ENCODE peak calls at places on chromosomes 12 and 14, in ten cellular contexts. One of them, this sample, is unnamed.

GRCh38 chr12:126688556-126688955 is 1578.4 kb upstream of the TMEM132C start:
- DNase-seq in testis: no peak
- DNase-seq in adrenal gland: no peak
- DNase-seq in H1: no peak
- DNase-seq in thyroid gland: no peak
- DNase-seq in esophagus squamous epithelium: no peak
- DNase-seq in A549: no peak
- DNase-seq in body of pancreas: no peak
- DNase-seq in ovary: no peak
- DNase-seq in transverse colon: no peak
- DNase-seq in this sample: no peak

GRCh38 chr12:102374190-102374589 is 106.2 kb downstream of the IGF1 start:
- DNase-seq in testis: no peak
- DNase-seq in adrenal gland: no peak
- DNase-seq in H1: no peak
- DNase-seq in thyroid gland: no peak
- DNase-seq in esophagus squamous epithelium: no peak
- DNase-seq in A549: no peak
- DNase-seq in body of pancreas: no peak
- DNase-seq in ovary: no peak
- DNase-seq in transverse colon: no peak
- DNase-seq in this sample: no peak

GRCh38 chr12:106648736-106649135 is 65.9 kb downstream of the RFX4 start:
- DNase-seq in testis: no peak
- DNase-seq in adrenal gland: no peak
- DNase-seq in H1: no peak
- DNase-seq in thyroid gland: no peak
- DNase-seq in esophagus squamous epithelium: no peak
- DNase-seq in A549: no peak
- DNase-seq in body of pancreas: no peak
- DNase-seq in ovary: no peak
- DNase-seq in transverse colon: no peak
- DNase-seq in this sample: no peak

GRCh38 chr14:65961004-65961403 is 525.2 kb upstream of the CCDC196 start:
- DNase-seq in testis: peak; percentile 72
- DNase-seq in adrenal gland: peak; percentile 50
- DNase-seq in H1: peak; percentile 50
- DNase-seq in thyroid gland: peak; percentile 36
- DNase-seq in esophagus squamous epithelium: no peak
- DNase-seq in A549: peak; percentile 54
- DNase-seq in body of pancreas: peak; percentile 39
- DNase-seq in ovary: no peak
- DNase-seq in transverse colon: peak; percentile 68
- DNase-seq in this sample: peak; percentile 36

GRCh38 chr14:24311837-24312615 is 724 bp downstream of the LTB4R start:
- DNase-seq in testis: no peak
- DNase-seq in adrenal gland: no peak
- DNase-seq in H1: no peak
- DNase-seq in thyroid gland: peak; percentile 52
- DNase-seq in esophagus squamous epithelium: no peak
- DNase-seq in A549: no peak
- DNase-seq in body of pancreas: no peak
- DNase-seq in ovary: no peak
- DNase-seq in transverse colon: no peak
- DNase-seq in this sample: no peak

GRCh38 chr14:101577221-101577909 is 16.1 kb downstream of the DIO3 start:
- DNase-seq in testis: no peak
- DNase-seq in adrenal gland: no peak
- DNase-seq in H1: no peak
- DNase-seq in thyroid gland: no peak
- DNase-seq in esophagus squamous epithelium: no peak
- DNase-seq in A549: no peak
- DNase-seq in body of pancreas: no peak
- DNase-seq in ovary: no peak
- DNase-seq in transverse colon: no peak
- DNase-seq in this sample: no peak

GRCh38 chr14:32324601-32325000 is 4.5 kb upstream of the AKAP6 start:
- DNase-seq in testis: no peak
- DNase-seq in adrenal gland: no peak
- DNase-seq in H1: no peak
- DNase-seq in thyroid gland: no peak
- DNase-seq in esophagus squamous epithelium: no peak
- DNase-seq in A549: no peak
- DNase-seq in body of pancreas: no peak
- DNase-seq in ovary: no peak
- DNase-seq in transverse colon: no peak
- DNase-seq in this sample: no peak

GRCh38 chr12:69908208-69908607 is 83.2 kb downstream of the MYRFL start:
- DNase-seq in testis: no peak
- DNase-seq in adrenal gland: no peak
- DNase-seq in H1: no peak
- DNase-seq in thyroid gland: no peak
- DNase-seq in esophagus squamous epithelium: no peak
- DNase-seq in A549: no peak
- DNase-seq in body of pancreas: no peak
- DNase-seq in ovary: no peak
- DNase-seq in transverse colon: no peak
- DNase-seq in this sample: no peak

GRCh38 chr12:6241495-6241894 is 41.3 kb downstream of the CD9 start:
- DNase-seq in testis: peak; percentile 78
- DNase-seq in adrenal gland: peak; percentile 77
- DNase-seq in H1: no peak
- DNase-seq in thyroid gland: peak; percentile 97
- DNase-seq in esophagus squamous epithelium: no peak
- DNase-seq in A549: no peak
- DNase-seq in body of pancreas: peak; percentile 74
- DNase-seq in ovary: no peak
- DNase-seq in transverse colon: peak; percentile 86
- DNase-seq in this sample: no peak

GRCh38 chr14:68655021-68655811 is 137.7 kb downstream of the ZFP36L1 start:
- DNase-seq in testis: peak; percentile 74
- DNase-seq in adrenal gland: no peak
- DNase-seq in H1: no peak
- DNase-seq in thyroid gland: no peak
- DNase-seq in esophagus squamous epithelium: no peak
- DNase-seq in A549: no peak
- DNase-seq in body of pancreas: peak; percentile 41
- DNase-seq in ovary: peak; percentile 67
- DNase-seq in transverse colon: no peak
- DNase-seq in this sample: no peak

GRCh38 chr14:50545618-50546017 is 13.2 kb upstream of the MAP4K5 start:
- DNase-seq in testis: no peak
- DNase-seq in adrenal gland: no peak
- DNase-seq in H1: no peak
- DNase-seq in thyroid gland: no peak
- DNase-seq in esophagus squamous epithelium: no peak
- DNase-seq in A549: no peak
- DNase-seq in body of pancreas: peak; percentile 38
- DNase-seq in ovary: no peak
- DNase-seq in transverse colon: no peak
- DNase-seq in this sample: no peak

GRCh38 chr14:51185180-51185579 is 54.9 kb upstream of the TMX1 start:
- DNase-seq in testis: no peak
- DNase-seq in adrenal gland: no peak
- DNase-seq in H1: no peak
- DNase-seq in thyroid gland: no peak
- DNase-seq in esophagus squamous epithelium: no peak
- DNase-seq in A549: no peak
- DNase-seq in body of pancreas: no peak
- DNase-seq in ovary: no peak
- DNase-seq in transverse colon: no peak
- DNase-seq in this sample: no peak

GRCh38 chr14:102088012-102088792 is 1.4 kb upstream of the HSP90AA1 start:
- DNase-seq in testis: peak; percentile 70
- DNase-seq in adrenal gland: peak; percentile 62
- DNase-seq in H1: peak; percentile 65
- DNase-seq in thyroid gland: peak; percentile 37
- DNase-seq in esophagus squamous epithelium: no peak
- DNase-seq in A549: no peak
- DNase-seq in body of pancreas: peak; percentile 37
- DNase-seq in ovary: peak; percentile 45
- DNase-seq in transverse colon: peak; percentile 56
- DNase-seq in this sample: no peak

GRCh38 chr14:50344116-50344775 is 32.1 kb downstream of the DMAC2L start:
- DNase-seq in testis: no peak
- DNase-seq in adrenal gland: no peak
- DNase-seq in H1: no peak
- DNase-seq in thyroid gland: no peak
- DNase-seq in esophagus squamous epithelium: no peak
- DNase-seq in A549: no peak
- DNase-seq in body of pancreas: no peak
- DNase-seq in ovary: no peak
- DNase-seq in transverse colon: no peak
- DNase-seq in this sample: no peak

GRCh38 chr12:49070971-49071370 is 1.2 kb upstream of the RHEBL1 start:
- DNase-seq in testis: no peak
- DNase-seq in adrenal gland: no peak
- DNase-seq in H1: no peak
- DNase-seq in thyroid gland: no peak
- DNase-seq in esophagus squamous epithelium: no peak
- DNase-seq in A549: no peak
- DNase-seq in body of pancreas: no peak
- DNase-seq in ovary: no peak
- DNase-seq in transverse colon: no peak
- DNase-seq in this sample: no peak

GRCh38 chr12:10070380-10070779 is 28.4 kb downstream of the CLEC1A start:
- DNase-seq in testis: no peak
- DNase-seq in adrenal gland: no peak
- DNase-seq in H1: no peak
- DNase-seq in thyroid gland: no peak
- DNase-seq in esophagus squamous epithelium: no peak
- DNase-seq in A549: no peak
- DNase-seq in body of pancreas: no peak
- DNase-seq in ovary: no peak
- DNase-seq in transverse colon: no peak
- DNase-seq in this sample: no peak

GRCh38 chr12:18753481-18754117 is 15.7 kb downstream of the CAPZA3 start:
- DNase-seq in testis: no peak
- DNase-seq in adrenal gland: no peak
- DNase-seq in H1: no peak
- DNase-seq in thyroid gland: peak; percentile 16
- DNase-seq in esophagus squamous epithelium: no peak
- DNase-seq in A549: no peak
- DNase-seq in body of pancreas: no peak
- DNase-seq in ovary: no peak
- DNase-seq in transverse colon: no peak
- DNase-seq in this sample: no peak

GRCh38 chr14:91317381-91318313 is 73.1 kb upstream of the GPR68 start:
- DNase-seq in testis: peak; percentile 80
- DNase-seq in adrenal gland: peak; percentile 49
- DNase-seq in H1: no peak
- DNase-seq in thyroid gland: peak; percentile 57
- DNase-seq in esophagus squamous epithelium: peak; percentile 26
- DNase-seq in A549: no peak
- DNase-seq in body of pancreas: peak; percentile 62
- DNase-seq in ovary: peak; percentile 42
- DNase-seq in transverse colon: peak; percentile 87
- DNase-seq in this sample: no peak
- TF ChIP-seq POLR2A in testis: no peak
- TF ChIP-seq POLR2A in adrenal gland: no peak
- TF ChIP-seq POLR2A in H1: no peak
- TF ChIP-seq POLR2A in thyroid gland: no peak
- TF ChIP-seq POLR2A in esophagus squamous epithelium: no peak
- TF ChIP-seq POLR2A in A549: no peak
- TF ChIP-seq POLR2A in body of pancreas: no peak
- TF ChIP-seq POLR2A in ovary: no peak
- TF ChIP-seq POLR2A in transverse colon: no peak
- TF ChIP-seq POLR2A in this sample: no peak

GRCh38 chr14:22464422-22465142 is 124.4 kb downstream of the DAD1 start:
- DNase-seq in testis: no peak
- DNase-seq in adrenal gland: no peak
- DNase-seq in H1: no peak
- DNase-seq in thyroid gland: no peak
- DNase-seq in esophagus squamous epithelium: no peak
- DNase-seq in A549: no peak
- DNase-seq in body of pancreas: no peak
- DNase-seq in ovary: no peak
- DNase-seq in transverse colon: no peak
- DNase-seq in this sample: no peak
- TF ChIP-seq POLR2A in testis: no peak
- TF ChIP-seq POLR2A in adrenal gland: no peak
- TF ChIP-seq POLR2A in H1: no peak
- TF ChIP-seq POLR2A in thyroid gland: no peak
- TF ChIP-seq POLR2A in esophagus squamous epithelium: no peak
- TF ChIP-seq POLR2A in A549: no peak
- TF ChIP-seq POLR2A in body of pancreas: no peak
- TF ChIP-seq POLR2A in ovary: no peak
- TF ChIP-seq POLR2A in transverse colon: no peak
- TF ChIP-seq POLR2A in this sample: no peak

DNA sequence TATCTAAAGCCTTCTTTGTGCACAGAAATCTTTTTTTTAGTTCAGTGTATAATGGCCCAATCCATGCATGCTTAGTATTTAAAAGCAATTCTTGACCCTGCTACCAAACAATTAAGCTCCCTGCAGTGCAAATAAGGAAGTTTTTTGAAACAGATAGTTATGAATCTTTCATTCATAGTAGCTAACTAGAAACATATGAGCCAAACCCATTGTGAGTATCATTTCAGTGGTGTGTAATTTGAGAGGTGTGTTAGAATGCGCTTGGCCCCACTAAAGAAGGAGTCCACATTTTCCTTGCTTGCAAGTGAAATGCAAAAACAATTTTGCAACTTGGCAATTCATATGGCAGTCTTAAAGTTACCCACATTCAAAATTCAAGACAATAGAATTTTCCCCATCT is 14.4 kb downstream of the EPS8 start:
- DNase-seq in testis: no peak
- DNase-seq in adrenal gland: no peak
- DNase-seq in H1: no peak
- DNase-seq in thyroid gland: no peak
- DNase-seq in esophagus squamous epithelium: no peak
- DNase-seq in A549: no peak
- DNase-seq in body of pancreas: no peak
- DNase-seq in ovary: no peak
- DNase-seq in transverse colon: no peak
- DNase-seq in this sample: no peak
- TF ChIP-seq POLR2A in testis: no peak
- TF ChIP-seq POLR2A in adrenal gland: no peak
- TF ChIP-seq POLR2A in H1: no peak
- TF ChIP-seq POLR2A in thyroid gland: no peak
- TF ChIP-seq POLR2A in esophagus squamous epithelium: no peak
- TF ChIP-seq POLR2A in A549: no peak
- TF ChIP-seq POLR2A in body of pancreas: no peak
- TF ChIP-seq POLR2A in ovary: no peak
- TF ChIP-seq POLR2A in transverse colon: no peak
- TF ChIP-seq POLR2A in this sample: no peak

DNA sequence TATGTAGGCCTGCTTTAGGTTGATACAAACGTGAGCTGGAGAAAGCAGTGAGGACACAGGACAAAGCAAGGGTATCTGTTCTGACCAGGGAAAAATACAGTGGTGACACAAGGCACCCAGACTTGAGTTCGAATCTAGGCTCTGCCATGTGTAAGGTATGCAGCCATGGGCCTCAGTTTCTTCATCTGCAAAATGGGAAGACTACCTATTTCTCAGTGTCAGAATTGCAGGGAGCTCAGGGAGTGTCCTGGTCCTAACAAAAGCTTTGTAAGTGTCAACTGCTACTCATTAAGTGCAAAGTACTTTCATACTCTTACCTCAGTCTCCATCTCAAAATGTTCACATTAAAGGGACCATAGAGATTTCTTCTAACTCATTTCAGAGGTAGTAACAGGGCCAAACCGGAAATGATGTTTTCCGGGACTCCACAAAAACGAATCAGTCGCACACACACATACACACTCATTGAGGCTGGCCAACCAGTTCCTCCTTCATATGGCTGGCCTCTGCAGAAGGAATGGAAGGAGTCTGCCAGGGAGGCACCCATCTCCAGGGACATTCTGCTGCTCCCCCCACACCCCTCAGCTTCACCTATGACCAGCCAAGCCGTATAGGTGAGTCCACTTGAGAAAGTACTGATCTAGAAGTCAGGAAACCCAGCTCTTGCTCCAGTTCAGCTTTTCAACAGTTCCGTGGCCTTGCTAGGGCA is 7.8 kb downstream of the CTDSP2 start:
- DNase-seq in testis: no peak
- DNase-seq in adrenal gland: no peak
- DNase-seq in H1: no peak
- DNase-seq in thyroid gland: no peak
- DNase-seq in esophagus squamous epithelium: no peak
- DNase-seq in A549: no peak
- DNase-seq in body of pancreas: no peak
- DNase-seq in ovary: no peak
- DNase-seq in transverse colon: no peak
- DNase-seq in this sample: no peak
- TF ChIP-seq POLR2A in testis: no peak
- TF ChIP-seq POLR2A in adrenal gland: no peak
- TF ChIP-seq POLR2A in H1: no peak
- TF ChIP-seq POLR2A in thyroid gland: no peak
- TF ChIP-seq POLR2A in esophagus squamous epithelium: no peak
- TF ChIP-seq POLR2A in A549: no peak
- TF ChIP-seq POLR2A in body of pancreas: no peak
- TF ChIP-seq POLR2A in ovary: no peak
- TF ChIP-seq POLR2A in transverse colon: no peak
- TF ChIP-seq POLR2A in this sample: no peak